ENCODE peak calls at places on chromosomes 2 and 18, in nine cellular contexts. J, M, G, C, K, B, A, U and D are unnamed samples.

GRCh38 chr18:8882632-8883408 is 177.5 kb downstream of the MTCL1 start:
- DNase-seq in J (no peak), M (no peak), G (no peak), C (no peak), K (no peak), B (peak), A (peak), U (no peak), D (no peak)

GRCh38 chr18:49066977-49067556 is 116.3 kb upstream of the SMAD7 start:
- DNase-seq in J (no peak), M (no peak), G (no peak), C (no peak), K (no peak), B (no peak), A (no peak), U (no peak), D (no peak)

GRCh38 chr2:23530121-23530908 is 145.3 kb downstream of the KLHL29 start:
- DNase-seq in J (no peak), M (no peak), G (no peak), C (no peak), K (no peak), B (no peak), A (no peak), U (no peak), D (no peak)

GRCh38 chr2:238187618-238188548 is 15.6 kb downstream of the ILKAP start:
- DNase-seq in J (no peak), M (no peak), G (no peak), C (no peak), K (no peak), B (no peak), A (no peak), U (no peak), D (no peak)

GRCh38 chr2:10614940-10615339 is 74.8 kb downstream of the NOL10 start:
- DNase-seq in J (peak), M (no peak), G (peak), C (no peak), K (no peak), B (peak), A (no peak), U (peak), D (no peak)

GRCh38 chr2:199509401-199509800 is 51.7 kb upstream of the SATB2 start:
- DNase-seq in J (no peak), M (no peak), G (no peak), C (no peak), K (no peak), B (no peak), A (no peak), U (no peak), D (no peak)

GRCh38 chr2:75055820-75056675 is 97.6 kb downstream of the POLE4 start:
- DNase-seq in J (peak), M (no peak), G (peak), C (no peak), K (peak), B (no peak), A (no peak), U (peak), D (peak)

GRCh38 chr2:204108301-204108700 is 171.7 kb downstream of the ICOS start:
- DNase-seq in J (no peak), M (no peak), G (no peak), C (no peak), K (peak), B (peak), A (peak), U (peak), D (no peak)

GRCh38 chr2:200483729-200484198 is 26.1 kb downstream of the KCTD18 start:
- DNase-seq in J (peak), M (no peak), G (peak), C (no peak), K (peak), B (peak), A (peak), U (peak), D (peak)

GRCh38 chr2:9385841-9386240 is 37.5 kb downstream of the ITGB1BP1 start:
- DNase-seq in J (no peak), M (no peak), G (peak), C (no peak), K (no peak), B (no peak), A (no peak), U (peak), D (no peak)

GRCh38 chr2:204683384-204683783 is 138.1 kb downstream of the PARD3B start:
- DNase-seq in J (no peak), M (no peak), G (no peak), C (no peak), K (no peak), B (no peak), A (no peak), U (no peak), D (no peak)

GRCh38 chr2:105005170-105005569 is 32.7 kb upstream of the MRPS9 start:
- DNase-seq in J (no peak), M (no peak), G (no peak), C (no peak), K (no peak), B (no peak), A (no peak), U (no peak), D (no peak)

GRCh38 chr2:240916571-240917008 is 10.5 kb downstream of the CROCC2 start:
- DNase-seq in J (peak), M (peak), G (peak), C (peak), K (peak), B (peak), A (no peak), U (peak), D (peak)

GRCh38 chr18:78213365-78213994 is 766.1 kb upstream of the SALL3 start:
- DNase-seq in J (no peak), M (no peak), G (no peak), C (no peak), K (no peak), B (no peak), A (no peak), U (no peak), D (no peak)

GRCh38 chr2:164840930-164841718 is 499 bp downstream of the COBLL1 start:
- DNase-seq in J (peak), M (no peak), G (peak), C (peak), K (peak), B (peak), A (peak), U (peak), D (peak)

GRCh38 chr18:3097082-3097481 is 84.1 kb upstream of the LPIN2 start:
- DNase-seq in J (no peak), M (no peak), G (no peak), C (no peak), K (no peak), B (no peak), A (no peak), U (no peak), D (no peak)

GRCh38 chr2:171595896-171596295 is 73.6 kb downstream of the CYBRD1 start:
- DNase-seq in J (peak), M (peak), G (peak), C (no peak), K (peak), B (peak), A (no peak), U (peak), D (peak)

GRCh38 chr2:231737761-231738160 is 29.4 kb downstream of the PTMA start:
- DNase-seq in J (no peak), M (no peak), G (no peak), C (no peak), K (no peak), B (no peak), A (no peak), U (no peak), D (no peak)

GRCh38 chr2:230952226-230952956 is 27.3 kb upstream of the GPR55 start:
- DNase-seq in J (no peak), M (no peak), G (no peak), C (no peak), K (no peak), B (no peak), A (no peak), U (no peak), D (no peak)

GRCh38 chr18:54736981-54737380 is 91.3 kb upstream of the RAB27B start:
- DNase-seq in J (peak), M (no peak), G (no peak), C (no peak), K (no peak), B (no peak), A (no peak), U (peak), D (no peak)

GRCh38 chr2:120177011-120177621 is 46.1 kb downstream of the TMEM185B start:
- DNase-seq in J (no peak), M (no peak), G (no peak), C (no peak), K (no peak), B (no peak), A (peak), U (no peak), D (no peak)

GRCh38 chr2:116510117-116510671 is 1304.3 kb upstream of the DDX18 start:
- DNase-seq in J (no peak), M (no peak), G (no peak), C (no peak), K (peak), B (no peak), A (peak), U (no peak), D (peak)

GRCh38 chr2:73359915-73360697 is 25.5 kb upstream of the ALMS1 start:
- DNase-seq in J (no peak), M (no peak), G (peak), C (no peak), K (peak), B (peak), A (no peak), U (no peak), D (peak)

GRCh38 chr18:76455015-76455676 is 39.9 kb downstream of the ZNF516 start:
- DNase-seq in J (no peak), M (no peak), G (peak), C (no peak), K (no peak), B (no peak), A (no peak), U (no peak), D (no peak)

GRCh38 chr2:58428553-58429284 is 187.6 kb upstream of the FANCL start:
- DNase-seq in J (no peak), M (no peak), G (peak), C (no peak), K (no peak), B (no peak), A (no peak), U (peak), D (no peak)

GRCh38 chr2:237913193-237913917 is 53.5 kb upstream of the UBE2F start:
- DNase-seq in J (no peak), M (no peak), G (no peak), C (no peak), K (no peak), B (no peak), A (no peak), U (no peak), D (no peak)

GRCh38 chr2:109176928-109177327 is 47.9 kb downstream of the SH3RF3 start:
- DNase-seq in J (no peak), M (no peak), G (no peak), C (no peak), K (no peak), B (no peak), A (no peak), U (no peak), D (no peak)

GRCh38 chr18:35756506-35757117 is 175.1 kb downstream of the GALNT1 start:
- DNase-seq in J (peak), M (no peak), G (peak), C (no peak), K (peak), B (peak), A (peak), U (peak), D (peak)

GRCh38 chr2:127526940-127527804 is 883 bp upstream of the IWS1 start:
- DNase-seq in J (no peak), M (no peak), G (no peak), C (no peak), K (peak), B (no peak), A (peak), U (no peak), D (no peak)

GRCh38 chr2:3522851-3523481 is 3.6 kb upstream of the ADI1 start:
- DNase-seq in J (peak), M (no peak), G (peak), C (no peak), K (peak), B (peak), A (no peak), U (peak), D (peak)

DNA sequence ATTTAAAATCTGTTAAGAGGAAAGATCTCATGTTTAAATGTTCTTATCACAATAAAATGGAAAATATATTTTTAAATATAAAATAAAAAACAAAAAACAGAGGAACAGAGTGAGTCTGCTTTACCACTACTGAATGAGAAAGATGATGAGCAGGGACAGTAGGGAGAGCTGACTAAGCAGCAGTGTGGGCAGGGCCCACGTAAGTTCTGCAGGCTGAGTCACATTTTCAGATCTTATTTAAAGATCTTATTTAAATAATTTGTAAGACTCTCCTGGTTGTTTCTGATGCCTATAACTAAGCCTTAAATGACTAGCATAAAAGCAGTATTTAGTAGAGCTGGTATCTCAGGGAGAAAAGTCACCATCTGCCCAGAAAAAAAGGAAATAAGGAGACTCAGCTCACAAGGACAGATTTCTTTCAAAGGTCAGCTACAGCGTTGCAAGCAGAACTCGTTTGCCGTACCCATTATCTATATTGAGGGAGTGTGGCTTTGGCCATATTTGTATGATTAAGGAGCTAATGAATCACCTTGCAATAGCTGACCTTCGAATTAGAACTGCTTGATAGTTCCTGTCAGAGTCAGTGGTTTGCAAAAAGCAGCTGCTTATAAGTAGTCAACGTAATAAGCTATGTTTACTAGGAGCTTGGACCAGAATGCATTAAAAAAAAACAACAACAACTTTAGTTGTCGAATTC is 322.1 kb upstream of the CHAC2 start:
- DNase-seq in J (peak), M (peak), G (peak), C (no peak), K (peak), B (peak), A (no peak), U (peak), D (peak)
- H3K4me3 ChIP-seq in J (no peak), M (no peak), G (no peak), C (no peak), K (no peak), B (no peak), A (no peak), U (no peak), D (no peak)

GRCh38 chr2:21650566-21650965 is 526.8 kb downstream of the TDRD15 start:
- DNase-seq in J (peak), M (no peak), G (no peak), C (no peak), K (no peak), B (no peak), A (no peak), U (peak), D (no peak)

GRCh38 chr2:21643180-21643579 is 519.4 kb downstream of the TDRD15 start:
- DNase-seq in J (peak), M (no peak), G (no peak), C (no peak), K (peak), B (no peak), A (no peak), U (peak), D (peak)

GRCh38 chr2:21642647-21643046 is 518.9 kb downstream of the TDRD15 start:
- DNase-seq in J (peak), M (no peak), G (no peak), C (no peak), K (no peak), B (no peak), A (no peak), U (peak), D (no peak)

GRCh38 chr2:21646449-21646848 is 522.7 kb downstream of the TDRD15 start:
- DNase-seq in J (no peak), M (no peak), G (no peak), C (no peak), K (no peak), B (no peak), A (no peak), U (no peak), D (no peak)
- TF ChIP-seq CTCF in J (no peak), M (no peak), G (no peak), C (no peak), K (no peak), B (no peak), A (no peak), U (no peak), D (no peak)

DNA sequence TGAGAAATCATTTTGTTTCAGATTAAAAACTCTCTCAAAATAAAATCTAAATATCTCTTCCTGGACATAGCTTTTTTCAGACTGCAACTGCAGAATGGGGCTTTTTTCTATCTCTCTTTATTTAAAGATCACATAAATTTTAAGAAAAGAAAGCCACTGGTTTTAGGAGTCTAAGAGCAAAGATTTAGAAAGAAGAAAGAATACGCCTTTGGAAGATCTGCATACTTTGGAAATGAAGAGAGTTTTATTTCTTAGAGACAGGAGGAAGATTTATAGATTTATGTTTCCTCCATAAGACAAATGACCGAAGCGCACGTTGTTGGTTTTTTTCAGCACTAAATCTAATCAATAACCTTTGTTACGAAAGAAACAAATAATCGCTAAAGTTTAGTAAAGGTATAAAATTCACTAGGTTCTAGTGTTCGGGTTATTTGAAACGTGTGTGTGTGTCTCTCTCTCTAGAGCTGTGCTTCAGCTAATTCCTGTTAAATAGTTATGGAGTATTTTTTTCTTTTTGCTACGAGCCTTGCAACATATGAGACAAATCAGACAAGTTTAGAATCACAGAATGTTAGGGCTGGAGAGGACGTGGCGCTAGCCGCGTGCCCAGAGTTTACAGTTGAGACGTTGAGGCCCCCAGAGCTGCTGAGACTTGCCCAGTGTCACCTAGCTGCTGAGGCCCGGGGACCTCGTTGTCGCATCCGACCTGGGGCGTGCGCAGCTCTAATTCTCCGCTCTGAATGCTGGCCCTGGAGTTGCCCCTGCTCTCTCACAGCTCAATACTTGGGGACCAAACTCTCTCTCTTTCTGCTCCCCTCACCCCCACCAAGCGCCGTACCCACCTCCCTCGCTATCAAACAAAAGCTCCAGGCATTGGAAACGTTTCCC is 69.8 kb downstream of the CTAGE1 start:
- DNase-seq in J (peak), M (no peak), G (peak), C (no peak), K (peak), B (no peak), A (no peak), U (peak), D (peak)
- H3K4me3 ChIP-seq in J (peak), M (peak), G (peak), C (peak), K (peak), B (peak), A (no peak), U (peak), D (peak)

GRCh38 chr2:695111-695510 is 17.9 kb upstream of the TMEM18 start:
- DNase-seq in J (no peak), M (no peak), G (peak), C (no peak), K (no peak), B (no peak), A (no peak), U (no peak), D (no peak)
- TF ChIP-seq CTCF in J (no peak), M (no peak), G (no peak), C (no peak), K (no peak), B (no peak), A (no peak), U (no peak), D (no peak)

DNA sequence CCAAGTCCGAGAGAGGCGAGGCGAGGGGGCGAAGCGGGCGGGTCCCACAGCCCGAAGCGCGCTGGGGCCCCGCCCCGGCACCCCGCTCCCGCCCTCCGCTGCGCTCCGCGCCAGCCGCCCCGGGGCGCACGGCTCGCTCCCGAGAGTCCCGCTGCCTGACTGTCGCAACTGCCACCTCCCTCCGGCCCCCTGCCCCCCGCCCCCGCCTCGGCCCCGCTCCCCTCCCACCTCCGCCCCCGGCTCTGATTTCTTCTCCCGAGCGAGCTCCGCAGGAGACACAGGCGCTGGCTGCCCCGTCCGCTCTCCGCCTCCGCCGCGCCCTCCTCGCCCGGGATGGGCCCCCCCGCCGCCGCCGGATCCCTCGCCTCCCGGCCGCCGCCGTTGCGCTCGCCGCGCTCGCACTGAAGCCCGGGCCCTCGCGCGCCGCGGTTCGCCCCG is at the start of gene WNT6:
- DNase-seq in J (no peak), M (no peak), G (no peak), C (no peak), K (no peak), B (no peak), A (no peak), U (no peak), D (no peak)
- H3K4me3 ChIP-seq in J (peak), M (no peak), G (no peak), C (peak), K (no peak), B (no peak), A (peak), U (no peak), D (no peak)